ENCODE peak calls at places on chromosome 1, in five cellular contexts. G is left ventricle myocardium inferior, H is lung, S is transverse colon, I is breast epithelium. C is an unnamed sample.
A peak's percentile ranks its signal among the peaks of the same experiment; 100 is the strongest.

GRCh38 chr1:101364370-101365120 is 127.7 kb downstream of the S1PR1 start:
- DNase-seq in G (no peak), H (no peak), S (no peak), I (no peak), C (no peak)

GRCh38 chr1:166176416-166176815 is 9.6 kb upstream of the FAM78B start:
- DNase-seq in G (no peak), H (no peak), S (no peak), I (no peak), C (no peak)

GRCh38 chr1:15445390-15446122 is 7.3 kb downstream of the CTRC start:
- DNase-seq in G (no peak), H (no peak), S (no peak), I (no peak), C (no peak)

GRCh38 chr1:8510041-8510823 is 192.3 kb downstream of the SLC45A1 start:
- DNase-seq in G (no peak), H (no peak), S (peak; percentile 28), I (no peak), C (no peak)

GRCh38 chr1:75034376-75034775 is 99.8 kb upstream of the LHX8 start:
- DNase-seq in G (no peak), H (no peak), S (no peak), I (no peak), C (no peak)

GRCh38 chr1:239274242-239274830 is 112.0 kb upstream of the CHRM3 start:
- DNase-seq in G (no peak), H (no peak), S (no peak), I (no peak), C (no peak)

GRCh38 chr1:44733365-44733764 is 2.4 kb upstream of the RNU5D-1 start:
- DNase-seq in G (no peak), H (no peak), S (no peak), I (peak; percentile 45), C (no peak)

GRCh38 chr1:180489313-180489712 is 13.1 kb downstream of the ACBD6 start:
- DNase-seq in G (no peak), H (no peak), S (no peak), I (no peak), C (no peak)

GRCh38 chr1:242184955-242185354 is 186.1 kb upstream of the MAP1LC3C start:
- DNase-seq in G (no peak), H (no peak), S (no peak), I (no peak), C (no peak)

GRCh38 chr1:99252630-99253029 is 11.7 kb upstream of the PLPPR4 start:
- DNase-seq in G (no peak), H (no peak), S (no peak), I (no peak), C (no peak)

GRCh38 chr1:33866286-33866685 is 2.4 kb downstream of the HMGB4 start:
- DNase-seq in G (no peak), H (peak; percentile 58), S (no peak), I (no peak), C (no peak)

GRCh38 chr1:39737546-39738169 is 1.0 kb upstream of the PPIE start:
- DNase-seq in G (no peak), H (no peak), S (no peak), I (no peak), C (peak; percentile 65)

GRCh38 chr1:159935305-159935704 is 10.0 kb upstream of the TAGLN2 start:
- DNase-seq in G (no peak), H (no peak), S (no peak), I (no peak), C (no peak)
- H3K4me1 ChIP-seq in G (peaks cover 12% of the 10 kb centered on the region), H (peaks cover 12% of the 10 kb centered on the region), S (peaks cover 42% of the 10 kb centered on the region), I (peaks cover 6% of the 10 kb centered on the region), C (peaks cover 37% of the 10 kb centered on the region)

DNA sequence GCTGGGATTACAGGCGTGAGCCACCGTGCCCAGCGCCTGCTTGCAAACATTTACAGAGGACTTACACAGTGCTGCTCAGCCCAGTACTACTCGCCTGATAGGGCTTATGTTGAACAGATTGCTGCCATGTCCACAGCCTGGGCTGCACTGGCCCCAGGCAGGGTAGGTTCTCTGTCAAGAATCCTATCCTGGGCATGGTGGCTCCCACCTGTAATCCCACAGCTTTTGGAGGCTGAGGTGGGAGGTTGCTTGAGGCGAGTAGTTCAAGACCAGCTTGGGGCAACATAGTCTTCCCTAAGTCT is 15.1 kb downstream of the TXNIP start:
- DNase-seq in G (no peak), H (no peak), S (no peak), I (no peak), C (no peak)
- H3K4me1 ChIP-seq in G (peaks cover 91% of the 10 kb centered on the region), H (peaks cover 20% of the 10 kb centered on the region), S (peaks cover 75% of the 10 kb centered on the region), I (peaks cover 34% of the 10 kb centered on the region), C (peaks cover 71% of the 10 kb centered on the region)

GRCh38 chr1:1778827-1779675 is 781 bp upstream of the NADK start:
- DNase-seq in G (peak; percentile 80), H (peak; percentile 88), S (peak; percentile 95), I (peak; percentile 79), C (no peak)

GRCh38 chr1:1779691-1780597 is 1.7 kb upstream of the NADK start:
- DNase-seq in G (peak; percentile 55), H (peak; percentile 76), S (peak; percentile 83), I (peak; percentile 56), C (no peak)

GRCh38 chr1:1776672-1777393 is 1.4 kb downstream of the NADK start:
- DNase-seq in G (no peak), H (no peak), S (no peak), I (no peak), C (no peak)

GRCh38 chr1:1777510-1777909 is 760 bp downstream of the NADK start:
- DNase-seq in G (peak; percentile 54), H (no peak), S (no peak), I (no peak), C (no peak)

GRCh38 chr1:1777950-1778826 is at the start of gene NADK:
- DNase-seq in G (peak; percentile 60), H (no peak), S (peak; percentile 70), I (no peak), C (no peak)
- H3K4me1 ChIP-seq in G (peaks cover 86% of the 10 kb centered on the region), H (peaks cover 47% of the 10 kb centered on the region), S (peaks cover 74% of the 10 kb centered on the region), I (peaks cover 44% of the 10 kb centered on the region), C (peaks cover 81% of the 10 kb centered on the region)

GRCh38 chr1:58779059-58779754 is 4.6 kb downstream of the JUN start:
- DNase-seq in G (no peak), H (no peak), S (no peak), I (no peak), C (no peak)
- H3K4me1 ChIP-seq in G (peaks cover 48% of the 10 kb centered on the region), H (no peaks in the 10 kb centered on the region), S (peaks cover 8% of the 10 kb centered on the region), I (no peaks in the 10 kb centered on the region), C (peaks cover 17% of the 10 kb centered on the region)

GRCh38 chr1:58816747-58817221 is 32.9 kb upstream of the JUN start:
- DNase-seq in G (no peak), H (no peak), S (no peak), I (no peak), C (no peak)
- H3K4me1 ChIP-seq in G (peaks cover 58% of the 10 kb centered on the region), H (peaks cover 14% of the 10 kb centered on the region), S (peaks cover 20% of the 10 kb centered on the region), I (no peaks in the 10 kb centered on the region), C (peaks cover 48% of the 10 kb centered on the region)

DNA sequence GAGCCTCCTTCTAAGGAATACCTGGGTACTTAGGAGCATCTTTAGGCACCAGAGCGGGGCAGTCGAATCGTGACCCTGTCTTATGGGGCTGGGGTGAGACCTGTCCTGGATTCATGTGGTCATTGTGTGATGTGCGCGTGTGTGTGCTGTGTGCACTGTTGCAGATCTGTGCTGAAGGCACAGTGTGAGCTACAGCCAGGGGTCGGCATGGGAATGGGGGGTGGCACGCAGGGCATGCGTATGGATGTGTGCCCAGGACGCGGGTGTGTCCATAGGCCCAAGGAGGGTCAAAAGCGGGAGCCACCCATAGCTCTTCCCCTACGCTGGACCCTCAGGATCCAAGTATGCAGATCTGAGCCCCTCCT is 14.6 kb downstream of the PTPRF start:
- DNase-seq in G (no peak), H (no peak), S (no peak), I (no peak), C (no peak)
- H3K4me1 ChIP-seq in G (peaks cover 29% of the 10 kb centered on the region), H (peaks cover 27% of the 10 kb centered on the region), S (peaks cover 95% of the 10 kb centered on the region), I (peaks cover 50% of the 10 kb centered on the region), C (peaks cover 93% of the 10 kb centered on the region)

DNA sequence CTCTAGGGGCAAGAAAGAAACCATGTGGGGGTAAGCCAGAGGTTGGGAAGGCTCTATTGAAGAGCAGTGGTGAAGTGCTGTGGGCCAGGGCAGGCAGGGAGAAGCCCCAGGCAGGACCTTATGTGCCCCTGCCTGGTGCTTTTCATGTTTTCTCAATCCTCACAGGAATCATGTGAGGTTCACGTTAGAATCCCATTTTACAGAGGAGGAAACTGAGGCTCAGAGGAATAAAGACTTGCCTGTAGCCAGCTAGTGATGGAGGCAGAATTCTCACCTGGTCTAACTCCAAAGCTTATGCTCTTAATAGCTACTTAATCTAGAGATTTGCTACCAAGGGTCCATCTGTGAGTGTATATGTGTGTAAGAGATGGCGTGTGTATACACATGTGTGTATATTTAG is 4.2 kb downstream of the TTC22 start:
- DNase-seq in G (no peak), H (no peak), S (no peak), I (no peak), C (no peak)
- H3K4me1 ChIP-seq in G (peaks cover 10% of the 10 kb centered on the region), H (peaks cover 6% of the 10 kb centered on the region), S (peaks cover 83% of the 10 kb centered on the region), I (peaks cover 12% of the 10 kb centered on the region), C (peaks cover 42% of the 10 kb centered on the region)

DNA sequence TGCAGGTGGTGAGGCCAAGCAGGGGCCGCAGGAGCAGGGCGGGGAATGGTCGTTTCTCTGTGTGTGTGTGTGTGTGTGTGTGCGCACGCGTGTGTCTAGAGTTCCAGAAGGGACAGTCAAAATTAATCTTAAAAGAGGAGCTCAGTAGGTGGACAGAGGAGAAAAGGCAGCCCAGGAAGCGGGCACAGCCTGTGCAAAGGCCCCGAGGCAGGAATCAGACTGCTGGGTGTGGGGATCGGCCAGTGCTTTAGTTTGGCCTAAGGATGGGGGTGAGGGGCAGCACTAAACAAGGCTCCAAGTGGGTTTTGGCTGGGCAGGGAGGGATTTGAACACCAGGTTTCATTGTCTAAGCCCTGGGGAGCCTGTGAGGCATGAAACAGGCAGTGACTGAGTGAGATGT is 21.7 kb downstream of the EPHA8 start:
- DNase-seq in G (no peak), H (no peak), S (no peak), I (no peak), C (no peak)
- H3K4me1 ChIP-seq in G (peaks cover 14% of the 10 kb centered on the region), H (no peaks in the 10 kb centered on the region), S (no peaks in the 10 kb centered on the region), I (no peaks in the 10 kb centered on the region), C (no peaks in the 10 kb centered on the region)